ENCODE peak calls at places on chromosomes 6 and 20, in nine cellular contexts. N is neural progenitor cell, D is thoracic aorta, M is WTC11, B is pancreas, T is tibial nerve, X is lung, E is astrocyte of the spinal cord, O is heart left ventricle. K is an unnamed sample.

GRCh38 chr6:20202070-20202658 is 10.1 kb downstream of the MBOAT1 start:
- DNase-seq in E (peak; percentile 38), M (no peak), B (no peak), X (no peak), D (no peak), O (no peak), T (no peak), N (no peak), K (peak; percentile 57)

GRCh38 chr6:28269492-28269891 is 2.5 kb downstream of the ZSCAN26 start:
- DNase-seq in N (no peak), X (no peak), D (no peak), M (no peak), B (no peak), O (no peak), E (peak; percentile 89), T (no peak), K (peak; percentile 65)

GRCh38 chr20:50263831-50264230 is 73.2 kb downstream of the CEBPB start:
- DNase-seq in D (no peak), N (no peak), X (no peak), T (no peak), O (no peak), M (no peak), B (no peak), E (no peak), K (no peak)

GRCh38 chr6:170445487-170445886 is 107.6 kb downstream of the PSMB1 start:
- DNase-seq in B (no peak), X (no peak), N (no peak), O (no peak), E (no peak), D (no peak), M (no peak), T (peak; percentile 39), K (no peak)

GRCh38 chr20:32207626-32208498 is at the start of the genes PLAGL2 and POFUT1:
- DNase-seq in E (peak; percentile 83), T (peak; percentile 82), B (peak; percentile 88), X (peak; percentile 85), M (peak; percentile 81), O (peak; percentile 93), D (peak; percentile 51), N (peak; percentile 96), K (peak; percentile 99)

GRCh38 chr20:44429017-44429339 is 46.7 kb upstream of the TTPAL start:
- DNase-seq in M (no peak), X (no peak), T (no peak), D (no peak), O (no peak), N (no peak), B (no peak), E (no peak), K (no peak)

GRCh38 chr20:1930165-1930564 is 35.0 kb downstream of the SIRPA start:
- DNase-seq in M (no peak), D (no peak), O (no peak), E (no peak), B (peak; percentile 23), T (no peak), N (no peak), X (no peak), K (no peak)

GRCh38 chr6:10256113-10256690 is 158.7 kb downstream of the TFAP2A start:
- DNase-seq in X (no peak), B (no peak), T (no peak), N (peak; percentile 22), O (no peak), E (no peak), D (no peak), M (no peak), K (peak; percentile 11)

GRCh38 chr6:12420626-12421025 is 130.5 kb downstream of the EDN1 start:
- DNase-seq in T (no peak), D (no peak), E (peak; percentile 70), O (no peak), X (no peak), M (no peak), B (no peak), N (peak; percentile 82), K (no peak)

GRCh38 chr6:3577517-3577916 is 120.7 kb upstream of the SLC22A23 start:
- DNase-seq in E (no peak), O (no peak), N (no peak), D (no peak), T (no peak), X (no peak), B (no peak), M (no peak), K (no peak)

GRCh38 chr6:3575701-3576100 is 118.9 kb upstream of the SLC22A23 start:
- DNase-seq in D (no peak), E (no peak), N (no peak), X (no peak), T (no peak), M (no peak), B (no peak), O (no peak), K (no peak)

GRCh38 chr6:3581469-3581868 is 124.6 kb upstream of the SLC22A23 start:
- DNase-seq in E (no peak), D (no peak), B (no peak), O (no peak), T (no peak), N (no peak), M (no peak), X (no peak), K (no peak)

GRCh38 chr6:3578981-3579380 is 122.1 kb upstream of the SLC22A23 start:
- DNase-seq in D (no peak), B (no peak), T (no peak), O (no peak), E (no peak), X (no peak), M (no peak), N (no peak), K (no peak)

DNA sequence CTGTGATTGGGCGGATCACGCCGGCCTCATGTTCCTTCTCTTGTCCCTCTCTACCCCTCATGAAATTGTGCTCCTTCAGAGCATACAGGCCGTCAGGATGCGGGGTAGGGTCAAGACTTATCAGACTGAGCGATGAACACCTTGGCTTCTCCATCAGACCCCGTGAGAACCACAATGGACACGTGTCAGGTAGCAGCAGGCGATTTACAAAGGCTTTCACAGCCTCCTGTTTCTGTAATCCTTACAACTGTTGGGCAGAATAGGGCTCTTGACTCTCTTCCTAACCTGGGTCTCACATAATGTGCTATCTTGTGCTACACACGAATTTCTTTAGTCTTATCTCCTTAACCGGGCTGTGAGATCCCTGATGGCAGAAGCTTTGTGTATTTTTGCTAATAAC is 122.8 kb upstream of the SLC22A23 start:
- DNase-seq in B (no peak), X (no peak), D (no peak), T (no peak), M (no peak), E (no peak), O (no peak), N (peak; percentile 41), K (no peak)
- TF ChIP-seq CTCF in B (no peak), X (no peak), D (no peak), T (no peak), M (no peak), E (no peak), O (no peak), N (no peak), K (no peak)

DNA sequence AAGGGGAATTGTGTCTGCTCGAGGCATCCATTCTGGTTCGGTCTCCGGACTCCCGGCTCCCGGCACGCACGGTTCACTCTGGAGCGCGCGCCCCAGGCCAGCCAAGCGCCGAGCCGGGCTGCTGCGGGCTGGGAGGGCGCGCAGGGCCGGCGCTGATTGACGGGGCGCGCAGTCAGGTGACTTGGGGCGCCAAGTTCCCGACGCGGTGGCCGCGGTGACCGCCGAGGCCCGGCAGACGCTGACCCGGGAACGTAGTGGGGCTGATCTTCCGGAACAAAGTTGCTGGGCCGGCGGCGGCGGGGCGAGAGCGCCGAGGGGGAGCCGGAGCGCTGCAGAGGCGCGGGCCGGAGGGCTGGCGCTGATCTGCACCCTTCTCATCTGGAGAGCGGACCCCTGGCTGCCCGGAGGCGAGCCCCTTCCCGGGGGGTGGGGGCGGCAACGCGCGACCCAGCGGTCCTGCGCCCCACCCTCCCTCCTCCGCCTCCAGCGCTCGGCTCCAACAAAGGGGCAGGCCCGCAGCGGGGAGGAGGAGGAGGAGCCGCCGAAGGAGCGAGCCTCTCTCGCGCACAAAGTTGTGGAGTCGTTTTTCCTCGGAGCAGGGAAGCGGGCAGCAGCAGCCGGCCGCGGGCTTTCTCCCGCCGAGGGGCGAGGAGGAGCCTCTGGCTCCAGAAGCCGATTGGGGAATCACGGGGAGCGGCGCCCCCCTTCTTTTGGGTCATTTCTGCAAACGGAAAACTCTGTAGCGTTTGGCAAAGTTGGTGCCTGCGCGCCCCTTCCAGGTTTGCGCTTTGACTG is at the start of gene UTRN:
- DNase-seq in B (peak; percentile 79), X (peak; percentile 86), D (peak; percentile 18), M (peak; percentile 89), E (peak; percentile 87), T (peak; percentile 73), N (peak; percentile 94), O (peak; percentile 88), K (peak; percentile 73)
- TF ChIP-seq CTCF in B (no peak), X (no peak), D (peak; percentile 5), M (no peak), E (no peak), T (peak; percentile 26), N (no peak), O (no peak), K (no peak)

DNA sequence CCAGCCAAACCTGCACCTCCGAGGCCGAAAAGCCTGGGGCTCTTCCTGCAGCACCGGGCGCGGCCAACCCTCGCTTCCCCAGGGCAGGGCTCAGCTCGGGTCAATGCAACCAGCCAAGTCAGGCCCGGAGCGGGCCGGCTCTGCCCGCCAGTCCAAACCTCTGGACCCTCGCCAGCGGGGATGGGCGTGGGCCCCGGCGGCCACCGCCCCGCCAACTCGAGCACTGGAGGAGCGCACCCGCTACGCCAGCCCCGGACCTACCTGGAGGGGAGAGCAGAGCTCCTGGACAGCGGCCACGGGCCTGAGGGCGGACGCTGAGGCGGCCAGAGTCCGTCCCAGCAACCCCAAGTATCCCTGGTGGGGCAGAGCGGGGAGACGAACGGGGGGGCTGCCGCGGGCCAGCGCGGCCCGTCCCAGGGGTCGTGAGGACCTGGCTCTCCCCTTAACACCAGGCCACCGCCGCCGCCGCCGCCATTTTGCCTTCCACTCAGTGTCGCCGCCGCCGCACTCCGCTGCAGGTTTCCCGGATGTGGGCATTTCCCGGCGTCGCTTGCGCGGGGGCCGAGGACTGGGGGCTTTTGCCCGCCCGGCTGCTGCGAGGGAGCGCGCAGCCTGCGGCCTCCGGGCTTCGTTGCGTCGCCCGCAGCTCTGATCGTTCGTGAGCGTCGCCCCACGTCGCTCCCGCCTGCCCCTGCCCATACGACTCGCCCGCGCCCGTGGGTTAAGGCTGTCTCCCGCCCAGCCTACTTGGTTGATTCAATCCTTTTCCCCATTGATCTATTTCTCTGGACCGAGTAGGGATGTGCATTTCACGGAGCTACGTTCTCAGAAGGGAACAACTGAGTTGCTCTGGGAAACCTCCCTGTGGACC is at the start of gene LATS1:
- DNase-seq in D (peak; percentile 64), T (peak; percentile 84), X (peak; percentile 91), B (peak; percentile 96), M (peak; percentile 85), O (peak; percentile 92), E (peak; percentile 83), N (peak; percentile 92), K (peak; percentile 85)
- TF ChIP-seq CTCF in D (no peak), T (peak; percentile 15), X (no peak), B (no peak), M (no peak), O (no peak), E (no peak), N (no peak), K (no peak)

DNA sequence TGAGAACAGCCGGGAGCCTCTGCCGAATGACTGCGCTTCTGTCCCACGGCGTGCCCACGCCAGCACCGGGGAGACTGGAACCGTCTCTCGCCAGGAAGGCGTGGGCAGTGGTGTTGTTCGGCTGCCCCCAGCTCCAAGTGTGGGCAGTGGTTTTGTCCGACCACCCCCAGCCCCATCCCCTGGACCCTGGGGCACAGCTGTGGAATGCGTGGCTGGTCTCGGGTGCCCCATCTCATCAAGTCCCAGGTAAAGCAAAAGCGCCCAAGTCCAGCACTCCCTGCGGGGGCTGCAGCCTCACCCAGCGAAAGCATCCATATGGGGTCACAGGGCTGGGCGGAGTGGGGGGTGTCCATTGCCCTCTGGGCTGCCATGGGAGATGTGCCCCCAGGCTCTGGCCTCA is 4.6 kb downstream of the CABLES2 start:
- DNase-seq in E (no peak), M (no peak), X (no peak), O (no peak), T (no peak), B (no peak), D (no peak), N (no peak), K (no peak)
- TF ChIP-seq CTCF in E (no peak), M (no peak), X (no peak), O (no peak), T (no peak), B (no peak), D (no peak), N (no peak), K (no peak)